ENCODE peak calls at places on chromosomes 1 and 21, in ten cellular contexts. One of them, this sample, is unnamed.
A peak's percentile ranks its signal among the peaks of the same experiment; 100 is the strongest.

GRCh38 chr1:206952182-206952581 is 5.9 kb upstream of the PIGR start:
- DNase-seq in GM12878: no peak
- DNase-seq in Peyer's patch: no peak
- DNase-seq in tibial nerve: no peak
- DNase-seq in IMR-90: no peak
- DNase-seq in uterus: no peak
- DNase-seq in spleen: no peak
- DNase-seq in breast epithelium: no peak
- DNase-seq in transverse colon: no peak
- DNase-seq in esophagus squamous epithelium: no peak
- DNase-seq in this sample: no peak

GRCh38 chr1:226882187-226882586 is 11.8 kb downstream of the PSEN2 start:
- DNase-seq in GM12878: no peak
- DNase-seq in Peyer's patch: no peak
- DNase-seq in tibial nerve: no peak
- DNase-seq in IMR-90: no peak
- DNase-seq in uterus: no peak
- DNase-seq in spleen: peak; percentile 64
- DNase-seq in breast epithelium: no peak
- DNase-seq in transverse colon: no peak
- DNase-seq in esophagus squamous epithelium: no peak
- DNase-seq in this sample: no peak

GRCh38 chr1:72419229-72419628 is 136.9 kb upstream of the NEGR1 start:
- DNase-seq in GM12878: no peak
- DNase-seq in Peyer's patch: no peak
- DNase-seq in tibial nerve: no peak
- DNase-seq in IMR-90: no peak
- DNase-seq in uterus: no peak
- DNase-seq in spleen: no peak
- DNase-seq in breast epithelium: no peak
- DNase-seq in transverse colon: no peak
- DNase-seq in esophagus squamous epithelium: no peak
- DNase-seq in this sample: no peak

GRCh38 chr1:46449223-46450159 is 40.1 kb upstream of the DMBX1 start:
- DNase-seq in GM12878: no peak
- DNase-seq in Peyer's patch: no peak
- DNase-seq in tibial nerve: no peak
- DNase-seq in IMR-90: no peak
- DNase-seq in uterus: no peak
- DNase-seq in spleen: peak; percentile 56
- DNase-seq in breast epithelium: no peak
- DNase-seq in transverse colon: no peak
- DNase-seq in esophagus squamous epithelium: no peak
- DNase-seq in this sample: no peak

GRCh38 chr1:66570196-66570595 is 36.2 kb downstream of the SGIP1 start:
- DNase-seq in GM12878: no peak
- DNase-seq in Peyer's patch: no peak
- DNase-seq in tibial nerve: no peak
- DNase-seq in IMR-90: no peak
- DNase-seq in uterus: no peak
- DNase-seq in spleen: no peak
- DNase-seq in breast epithelium: no peak
- DNase-seq in transverse colon: no peak
- DNase-seq in esophagus squamous epithelium: no peak
- DNase-seq in this sample: no peak

GRCh38 chr1:17837631-17838030 is 82.5 kb downstream of the ACTL8 start:
- DNase-seq in GM12878: no peak
- DNase-seq in Peyer's patch: no peak
- DNase-seq in tibial nerve: no peak
- DNase-seq in IMR-90: no peak
- DNase-seq in uterus: no peak
- DNase-seq in spleen: no peak
- DNase-seq in breast epithelium: peak; percentile 12
- DNase-seq in transverse colon: no peak
- DNase-seq in esophagus squamous epithelium: no peak
- DNase-seq in this sample: no peak

GRCh38 chr1:151237678-151238466 is 16.7 kb upstream of the PSMD4 start:
- DNase-seq in GM12878: no peak
- DNase-seq in Peyer's patch: no peak
- DNase-seq in tibial nerve: no peak
- DNase-seq in IMR-90: no peak
- DNase-seq in uterus: no peak
- DNase-seq in spleen: no peak
- DNase-seq in breast epithelium: no peak
- DNase-seq in transverse colon: no peak
- DNase-seq in esophagus squamous epithelium: no peak
- DNase-seq in this sample: no peak

GRCh38 chr1:166062695-166063094 is 104.1 kb downstream of the FAM78B start:
- DNase-seq in GM12878: no peak
- DNase-seq in Peyer's patch: no peak
- DNase-seq in tibial nerve: no peak
- DNase-seq in IMR-90: no peak
- DNase-seq in uterus: no peak
- DNase-seq in spleen: no peak
- DNase-seq in breast epithelium: no peak
- DNase-seq in transverse colon: no peak
- DNase-seq in esophagus squamous epithelium: no peak
- DNase-seq in this sample: no peak

DNA sequence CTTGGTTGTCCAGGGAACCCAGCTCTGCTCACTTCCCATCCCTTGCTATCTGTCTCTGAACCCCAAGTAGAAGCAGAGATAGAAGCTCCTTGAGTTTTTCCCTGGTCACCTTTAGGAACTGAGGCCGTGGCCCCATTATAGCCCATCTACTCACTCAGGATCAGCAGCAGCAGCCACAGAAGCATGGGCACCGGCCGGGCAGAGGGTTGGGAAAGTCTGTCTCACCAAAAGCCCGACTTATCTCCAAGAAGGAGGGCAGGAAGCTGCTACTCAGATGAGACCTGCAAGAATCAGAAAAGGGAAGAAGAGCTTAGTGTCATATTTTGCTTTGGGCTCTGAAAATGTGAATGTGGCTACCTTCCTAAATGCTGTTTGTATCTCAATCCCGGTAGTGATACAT is 264 bp downstream of the FCRL3 start:
- DNase-seq in GM12878: no peak
- DNase-seq in Peyer's patch: no peak
- DNase-seq in tibial nerve: no peak
- DNase-seq in IMR-90: no peak
- DNase-seq in uterus: no peak
- DNase-seq in spleen: peak; percentile 69
- DNase-seq in breast epithelium: no peak
- DNase-seq in transverse colon: no peak
- DNase-seq in esophagus squamous epithelium: no peak
- DNase-seq in this sample: no peak
- H3K4me3 ChIP-seq in GM12878: no peak overlapping the region
- H3K4me3 ChIP-seq in Peyer's patch: peak overlapping the region; percentile 13
- H3K4me3 ChIP-seq in tibial nerve: no peak overlapping the region
- H3K4me3 ChIP-seq in IMR-90: no peak overlapping the region
- H3K4me3 ChIP-seq in uterus: no peak overlapping the region
- H3K4me3 ChIP-seq in spleen: peak overlapping the region; percentile 20
- H3K4me3 ChIP-seq in breast epithelium: no peak overlapping the region
- H3K4me3 ChIP-seq in transverse colon: no peak overlapping the region
- H3K4me3 ChIP-seq in esophagus squamous epithelium: no peak overlapping the region
- H3K4me3 ChIP-seq in this sample: no peak overlapping the region

GRCh38 chr1:21625390-21626190 is 43.6 kb downstream of the RAP1GAP start:
- DNase-seq in GM12878: no peak
- DNase-seq in Peyer's patch: no peak
- DNase-seq in tibial nerve: no peak
- DNase-seq in IMR-90: no peak
- DNase-seq in uterus: no peak
- DNase-seq in spleen: no peak
- DNase-seq in breast epithelium: no peak
- DNase-seq in transverse colon: no peak
- DNase-seq in esophagus squamous epithelium: no peak
- DNase-seq in this sample: no peak

GRCh38 chr1:21624577-21625389 is 44.4 kb downstream of the RAP1GAP start:
- DNase-seq in GM12878: no peak
- DNase-seq in Peyer's patch: no peak
- DNase-seq in tibial nerve: no peak
- DNase-seq in IMR-90: no peak
- DNase-seq in uterus: no peak
- DNase-seq in spleen: no peak
- DNase-seq in breast epithelium: no peak
- DNase-seq in transverse colon: no peak
- DNase-seq in esophagus squamous epithelium: no peak
- DNase-seq in this sample: peak; percentile 76

GRCh38 chr1:21621761-21622436 is 47.3 kb downstream of the RAP1GAP start:
- DNase-seq in GM12878: no peak
- DNase-seq in Peyer's patch: no peak
- DNase-seq in tibial nerve: no peak
- DNase-seq in IMR-90: no peak
- DNase-seq in uterus: no peak
- DNase-seq in spleen: no peak
- DNase-seq in breast epithelium: no peak
- DNase-seq in transverse colon: no peak
- DNase-seq in esophagus squamous epithelium: no peak
- DNase-seq in this sample: no peak

GRCh38 chr1:21622466-21623315 is 46.5 kb downstream of the RAP1GAP start:
- DNase-seq in GM12878: no peak
- DNase-seq in Peyer's patch: peak; percentile 82
- DNase-seq in tibial nerve: no peak
- DNase-seq in IMR-90: no peak
- DNase-seq in uterus: no peak
- DNase-seq in spleen: no peak
- DNase-seq in breast epithelium: no peak
- DNase-seq in transverse colon: peak; percentile 71
- DNase-seq in esophagus squamous epithelium: no peak
- DNase-seq in this sample: peak; percentile 86

DNA sequence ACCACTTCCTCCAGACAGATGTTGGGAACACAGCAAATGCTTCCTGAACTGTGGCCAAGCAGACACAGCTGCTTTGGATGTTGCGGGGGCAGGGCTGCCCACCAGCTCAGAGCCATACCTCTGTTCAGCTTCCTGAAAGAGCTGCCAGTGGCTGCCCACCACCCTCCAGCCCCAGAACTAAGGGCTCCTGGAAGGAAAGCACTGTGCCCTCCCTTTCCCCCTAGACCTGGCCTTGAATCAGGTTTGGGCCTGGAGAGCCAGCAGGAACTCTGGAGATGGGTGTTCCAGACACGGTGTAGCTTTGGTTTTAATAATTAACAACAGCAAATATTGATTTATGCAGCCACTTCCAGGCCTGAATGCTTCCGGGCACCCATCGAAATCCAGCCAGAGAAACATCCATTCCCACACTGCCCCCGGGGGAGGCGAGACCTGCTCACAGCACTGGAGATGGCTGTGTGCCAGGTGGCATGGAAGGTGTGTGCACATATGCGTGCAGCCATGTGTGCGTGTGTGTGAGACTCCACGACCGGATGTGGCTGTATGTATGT is 45.7 kb downstream of the RAP1GAP start:
- DNase-seq in GM12878: no peak
- DNase-seq in Peyer's patch: peak; percentile 81
- DNase-seq in tibial nerve: no peak
- DNase-seq in IMR-90: no peak
- DNase-seq in uterus: no peak
- DNase-seq in spleen: no peak
- DNase-seq in breast epithelium: peak; percentile 89
- DNase-seq in transverse colon: peak; percentile 57
- DNase-seq in esophagus squamous epithelium: no peak
- DNase-seq in this sample: peak; percentile 96
- TF ChIP-seq POLR2A in GM12878: no peak
- TF ChIP-seq POLR2A in Peyer's patch: no peak
- TF ChIP-seq POLR2A in tibial nerve: no peak
- TF ChIP-seq POLR2A in IMR-90: no peak
- TF ChIP-seq POLR2A in uterus: no peak
- TF ChIP-seq POLR2A in spleen: no peak
- TF ChIP-seq POLR2A in breast epithelium: no peak
- TF ChIP-seq POLR2A in transverse colon: no peak
- TF ChIP-seq POLR2A in esophagus squamous epithelium: no peak
- TF ChIP-seq POLR2A in this sample: no peak

DNA sequence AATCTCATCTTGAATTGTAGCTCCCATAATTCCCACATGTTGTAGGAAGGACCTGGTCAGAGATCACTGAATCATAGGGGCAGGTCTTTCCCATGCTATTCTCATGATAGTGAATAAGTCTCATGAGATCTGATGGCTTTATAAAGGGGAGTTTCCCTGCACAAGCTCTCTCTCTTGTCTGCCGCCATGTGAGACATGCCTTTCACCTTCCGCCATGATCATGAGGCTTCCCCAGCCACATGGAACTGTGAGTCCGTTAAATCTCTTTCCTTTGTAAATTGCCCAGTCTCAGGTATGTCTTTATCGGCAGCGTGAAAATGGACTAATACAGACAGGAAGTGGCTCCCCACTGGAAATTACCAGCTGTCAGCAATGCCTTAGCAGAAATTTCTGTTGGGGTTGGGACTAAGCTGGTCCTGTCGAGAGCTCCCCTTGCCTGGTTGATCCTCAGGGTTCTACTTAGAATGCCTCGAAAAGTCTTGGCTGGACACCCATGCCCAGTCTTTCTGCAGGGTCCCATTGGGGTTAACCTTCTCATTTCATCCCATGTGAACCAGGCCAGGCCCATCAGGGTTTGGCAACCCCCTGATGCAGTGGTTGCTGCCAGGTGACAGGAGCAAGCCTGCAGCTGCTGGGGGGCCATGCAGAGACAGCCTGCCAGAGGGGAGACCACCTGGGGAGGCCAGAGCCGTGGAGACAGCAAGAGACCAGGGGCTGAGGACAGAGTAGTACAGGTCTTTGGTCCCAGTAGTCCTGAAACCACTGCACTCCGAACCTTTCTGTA is 2.8 kb upstream of the ABCG1 start:
- DNase-seq in GM12878: no peak
- DNase-seq in Peyer's patch: no peak
- DNase-seq in tibial nerve: no peak
- DNase-seq in IMR-90: no peak
- DNase-seq in uterus: no peak
- DNase-seq in spleen: no peak
- DNase-seq in breast epithelium: no peak
- DNase-seq in transverse colon: no peak
- DNase-seq in esophagus squamous epithelium: no peak
- DNase-seq in this sample: no peak
- H3K27me3 ChIP-seq in GM12878: no peaks in the 10 kb centered on the region
- H3K27me3 ChIP-seq in Peyer's patch: no peaks in the 10 kb centered on the region
- H3K27me3 ChIP-seq in tibial nerve: no peaks in the 10 kb centered on the region
- H3K27me3 ChIP-seq in IMR-90: peaks cover 19% of the 10 kb centered on the region
- H3K27me3 ChIP-seq in uterus: no peaks in the 10 kb centered on the region
- H3K27me3 ChIP-seq in spleen: peaks cover 13% of the 10 kb centered on the region
- H3K27me3 ChIP-seq in breast epithelium: no peaks in the 10 kb centered on the region
- H3K27me3 ChIP-seq in transverse colon: no peaks in the 10 kb centered on the region
- H3K27me3 ChIP-seq in esophagus squamous epithelium: no peaks in the 10 kb centered on the region
- H3K27me3 ChIP-seq in this sample: no peaks in the 10 kb centered on the region

GRCh38 chr1:204380293-204380831 is 20.6 kb upstream of the PLEKHA6 start:
- DNase-seq in GM12878: no peak
- DNase-seq in Peyer's patch: no peak
- DNase-seq in tibial nerve: no peak
- DNase-seq in IMR-90: no peak
- DNase-seq in uterus: no peak
- DNase-seq in spleen: no peak
- DNase-seq in breast epithelium: peak; percentile 65
- DNase-seq in transverse colon: no peak
- DNase-seq in esophagus squamous epithelium: no peak
- DNase-seq in this sample: no peak

GRCh38 chr1:204383163-204383904 is 23.6 kb upstream of the PLEKHA6 start:
- DNase-seq in GM12878: no peak
- DNase-seq in Peyer's patch: no peak
- DNase-seq in tibial nerve: no peak
- DNase-seq in IMR-90: no peak
- DNase-seq in uterus: no peak
- DNase-seq in spleen: no peak
- DNase-seq in breast epithelium: no peak
- DNase-seq in transverse colon: no peak
- DNase-seq in esophagus squamous epithelium: no peak
- DNase-seq in this sample: no peak

GRCh38 chr1:204384636-204385354 is 25.1 kb upstream of the PLEKHA6 start:
- DNase-seq in GM12878: no peak
- DNase-seq in Peyer's patch: no peak
- DNase-seq in tibial nerve: no peak
- DNase-seq in IMR-90: peak; percentile 50
- DNase-seq in uterus: no peak
- DNase-seq in spleen: no peak
- DNase-seq in breast epithelium: no peak
- DNase-seq in transverse colon: no peak
- DNase-seq in esophagus squamous epithelium: no peak
- DNase-seq in this sample: peak; percentile 53

GRCh38 chr1:204377800-204378608 is 18.3 kb upstream of the PLEKHA6 start:
- DNase-seq in GM12878: no peak
- DNase-seq in Peyer's patch: peak; percentile 85
- DNase-seq in tibial nerve: no peak
- DNase-seq in IMR-90: no peak
- DNase-seq in uterus: no peak
- DNase-seq in spleen: peak; percentile 85
- DNase-seq in breast epithelium: no peak
- DNase-seq in transverse colon: peak; percentile 80
- DNase-seq in esophagus squamous epithelium: no peak
- DNase-seq in this sample: peak; percentile 52

DNA sequence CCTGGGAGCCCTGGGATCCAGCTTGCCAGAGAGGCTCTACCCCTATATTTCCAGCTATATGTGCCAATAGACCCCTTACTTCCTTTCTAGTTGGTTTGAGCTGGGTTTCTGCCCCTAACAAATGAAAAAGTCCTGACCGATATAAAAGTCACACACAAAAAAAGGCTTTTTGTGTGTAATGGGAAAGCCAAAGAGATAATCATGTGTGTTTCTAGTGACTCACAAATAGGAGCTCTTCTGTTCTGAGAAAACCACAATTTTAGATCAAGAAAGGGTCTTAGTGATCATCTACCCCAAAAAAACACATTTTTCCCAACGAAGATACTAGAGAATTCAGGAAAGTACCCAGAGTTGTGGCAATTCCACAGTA is 23.0 kb upstream of the PLEKHA6 start:
- DNase-seq in GM12878: no peak
- DNase-seq in Peyer's patch: no peak
- DNase-seq in tibial nerve: no peak
- DNase-seq in IMR-90: no peak
- DNase-seq in uterus: no peak
- DNase-seq in spleen: no peak
- DNase-seq in breast epithelium: no peak
- DNase-seq in transverse colon: no peak
- DNase-seq in esophagus squamous epithelium: no peak
- DNase-seq in this sample: no peak
- H3K4me3 ChIP-seq in GM12878: no peak overlapping the region
- H3K4me3 ChIP-seq in Peyer's patch: peak overlapping the region; percentile 14
- H3K4me3 ChIP-seq in tibial nerve: peak overlapping the region; percentile 22
- H3K4me3 ChIP-seq in IMR-90: no peak overlapping the region
- H3K4me3 ChIP-seq in uterus: no peak overlapping the region
- H3K4me3 ChIP-seq in spleen: no peak overlapping the region
- H3K4me3 ChIP-seq in breast epithelium: no peak overlapping the region
- H3K4me3 ChIP-seq in transverse colon: peak overlapping the region; percentile 17
- H3K4me3 ChIP-seq in esophagus squamous epithelium: peak overlapping the region; percentile 19
- H3K4me3 ChIP-seq in this sample: no peak overlapping the region

This sample was measured in body of pancreas.